ENCODE peak calls at places on chromosomes 3 and 15, in five cellular contexts. Y, W, U, B and E are unnamed samples.

GRCh38 chr3:127049390-127049789 is 66.5 kb downstream of the PLXNA1 start:
- DNase-seq in Y (no peak), U (no peak), W (no peak), B (no peak), E (no peak)

GRCh38 chr3:11721114-11721440 is 77.4 kb upstream of the VGLL4 start:
- DNase-seq in U (no peak), Y (no peak), B (no peak), W (no peak), E (no peak)

GRCh38 chr3:100982710-100983109 is 10.5 kb downstream of the ABI3BP start:
- DNase-seq in W (no peak), U (no peak), B (no peak), Y (no peak), E (no peak)

GRCh38 chr3:43001094-43001553 is 22.0 kb downstream of the GASK1A start:
- DNase-seq in Y (peak), W (no peak), B (peak), U (no peak), E (no peak)

GRCh38 chr15:82272154-82272553 is 9.5 kb downstream of the SAXO2 start:
- DNase-seq in Y (no peak), U (no peak), W (no peak), B (no peak), E (no peak)

GRCh38 chr15:96115642-96116041 is 214.9 kb upstream of the NR2F2 start:
- DNase-seq in Y (peak), U (no peak), B (peak), W (no peak), E (no peak)

GRCh38 chr3:46866720-46867549 is 3.7 kb upstream of the MYL3 start:
- DNase-seq in B (no peak), Y (peak), W (peak), U (peak), E (peak)

GRCh38 chr3:11671648-11672100 is 28.0 kb upstream of the VGLL4 start:
- DNase-seq in Y (no peak), W (peak), U (peak), B (no peak), E (peak)

GRCh38 chr3:101325393-101326134 is 5.2 kb upstream of the IMPG2 start:
- DNase-seq in B (no peak), W (no peak), U (no peak), Y (no peak), E (no peak)

GRCh38 chr15:101480613-101481380 is 8.7 kb downstream of the PCSK6 start:
- DNase-seq in B (no peak), W (no peak), Y (no peak), U (no peak), E (no peak)

GRCh38 chr3:119726909-119727308 is 24.1 kb downstream of the CFAP91 start:
- DNase-seq in B (no peak), W (no peak), Y (no peak), U (no peak), E (no peak)

GRCh38 chr3:119733812-119734211 is 31.0 kb downstream of the CFAP91 start:
- DNase-seq in B (no peak), Y (peak), U (no peak), W (peak), E (no peak)

GRCh38 chr3:119731545-119732343 is 28.9 kb downstream of the CFAP91 start:
- DNase-seq in W (no peak), U (no peak), Y (peak), B (no peak), E (no peak)
- TF ChIP-seq CTCF in W (no peak), U (no peak), Y (no peak), B (no peak), E (no peak)

GRCh38 chr3:98730338-98730737 is 32.8 kb upstream of the ST3GAL6 start:
- DNase-seq in U (no peak), B (no peak), Y (peak), W (peak), E (peak)
- TF ChIP-seq CTCF in U (no peak), B (no peak), Y (no peak), W (no peak), E (no peak)

DNA sequence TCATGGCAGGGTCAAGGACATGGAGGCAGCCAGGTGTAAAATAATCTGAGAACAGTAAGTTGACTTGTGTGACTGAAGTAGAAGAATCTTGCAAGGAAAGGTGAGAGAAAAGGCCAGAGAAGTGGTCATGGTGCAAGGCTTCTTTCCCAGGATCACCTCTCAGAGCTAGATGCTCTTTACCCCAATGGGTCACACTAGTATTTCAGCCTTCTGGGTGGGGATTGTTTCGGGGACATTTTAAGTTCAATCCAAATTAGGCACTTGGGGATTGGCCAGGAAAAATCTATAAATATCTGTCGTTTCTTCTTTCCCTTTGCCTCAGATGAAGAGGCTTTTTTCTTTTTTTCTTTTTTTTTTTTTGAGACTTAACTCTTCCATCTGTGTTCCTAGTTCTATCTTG is 188.0 kb downstream of the KLHL25 start:
- DNase-seq in B (no peak), W (no peak), Y (no peak), U (no peak), E (no peak)
- TF ChIP-seq CTCF in B (no peak), W (no peak), Y (no peak), U (no peak), E (no peak)

DNA sequence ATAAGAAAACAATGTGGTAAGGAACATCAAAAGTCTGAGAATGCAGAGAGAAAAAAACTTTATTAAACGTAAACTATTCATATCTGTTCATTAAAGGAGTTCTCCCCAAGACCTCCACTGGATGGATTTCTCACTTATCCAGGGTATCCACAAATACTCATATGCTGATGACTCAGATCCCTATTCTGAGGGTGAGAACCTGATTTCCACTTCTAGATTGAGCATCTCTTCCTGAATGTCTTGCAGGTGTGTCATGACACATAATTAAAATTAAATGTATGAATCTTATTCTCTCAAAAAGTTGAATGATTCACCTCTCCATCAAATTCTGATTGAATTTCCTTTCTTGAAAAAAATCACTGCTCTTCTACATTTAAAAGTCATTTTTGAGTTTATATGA is 199.9 kb downstream of the MFSD1 start:
- DNase-seq in U (no peak), B (no peak), W (no peak), Y (peak), E (no peak)
- TF ChIP-seq CTCF in U (no peak), B (no peak), W (no peak), Y (no peak), E (no peak)

GRCh38 chr3:195105389-195105788 is 165.6 kb downstream of the XXYLT1 start:
- DNase-seq in Y (no peak), B (no peak), U (no peak), W (no peak), E (no peak)

GRCh38 chr3:195104340-195104739 is 166.6 kb downstream of the XXYLT1 start:
- DNase-seq in B (no peak), Y (no peak), W (no peak), U (no peak), E (no peak)

GRCh38 chr3:195106418-195106906 is 164.5 kb downstream of the XXYLT1 start:
- DNase-seq in U (peak), Y (peak), B (no peak), W (peak), E (peak)

GRCh38 chr3:195107593-195107992 is 163.4 kb downstream of the XXYLT1 start:
- DNase-seq in B (no peak), Y (no peak), W (no peak), U (no peak), E (no peak)

DNA sequence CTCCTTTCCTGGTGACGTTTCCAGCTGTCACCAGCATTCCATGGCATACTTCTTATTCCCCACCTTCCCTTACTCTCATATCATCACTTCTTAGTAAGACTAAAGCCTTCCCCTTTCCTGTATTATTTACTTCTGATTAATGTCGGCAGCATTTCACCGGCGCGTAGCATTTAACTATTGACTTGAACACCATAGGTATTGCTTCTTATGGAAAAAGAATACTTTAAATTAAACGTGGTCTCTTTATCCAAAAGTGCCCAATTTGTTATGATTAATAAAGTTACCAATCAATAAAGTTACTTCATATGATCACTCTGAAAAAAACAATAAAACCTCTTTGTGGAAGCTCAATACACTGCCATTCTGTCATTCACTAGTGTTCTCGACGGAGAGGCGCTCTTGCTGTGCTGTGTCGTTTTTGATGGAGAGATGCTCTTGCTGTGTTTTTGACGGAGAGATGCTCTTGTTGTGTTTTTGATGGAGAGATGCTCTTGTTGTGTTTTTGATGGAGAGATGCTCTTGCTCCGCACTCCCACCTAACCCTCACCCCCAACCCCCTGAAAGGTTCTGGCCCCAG is 165.0 kb downstream of the XXYLT1 start:
- DNase-seq in B (no peak), W (no peak), Y (no peak), U (no peak), E (no peak)
- TF ChIP-seq CTCF in B (no peak), W (no peak), Y (no peak), U (no peak), E (no peak)

DNA sequence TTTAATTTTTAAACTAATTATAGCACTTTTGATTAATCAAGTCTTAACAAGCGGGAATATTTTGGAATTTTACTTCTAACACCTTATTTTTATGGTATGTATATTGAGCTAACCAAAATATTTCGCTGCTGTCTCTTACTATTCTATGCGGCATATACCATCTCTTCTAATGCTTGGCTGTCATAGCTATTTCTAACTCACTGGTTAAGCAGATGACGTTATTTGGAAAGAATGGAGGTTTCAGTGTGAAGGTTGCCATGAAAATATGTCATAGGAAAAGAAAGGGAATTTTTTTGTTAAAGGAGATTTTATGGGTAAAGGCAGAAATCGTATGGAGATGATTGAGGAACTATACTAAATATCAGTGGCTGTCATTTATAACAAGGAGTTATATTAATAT is 644.3 kb downstream of the RBMS3 start:
- DNase-seq in W (no peak), Y (no peak), B (no peak), U (no peak), E (no peak)
- TF ChIP-seq CTCF in W (no peak), Y (no peak), B (no peak), U (no peak), E (no peak)

DNA sequence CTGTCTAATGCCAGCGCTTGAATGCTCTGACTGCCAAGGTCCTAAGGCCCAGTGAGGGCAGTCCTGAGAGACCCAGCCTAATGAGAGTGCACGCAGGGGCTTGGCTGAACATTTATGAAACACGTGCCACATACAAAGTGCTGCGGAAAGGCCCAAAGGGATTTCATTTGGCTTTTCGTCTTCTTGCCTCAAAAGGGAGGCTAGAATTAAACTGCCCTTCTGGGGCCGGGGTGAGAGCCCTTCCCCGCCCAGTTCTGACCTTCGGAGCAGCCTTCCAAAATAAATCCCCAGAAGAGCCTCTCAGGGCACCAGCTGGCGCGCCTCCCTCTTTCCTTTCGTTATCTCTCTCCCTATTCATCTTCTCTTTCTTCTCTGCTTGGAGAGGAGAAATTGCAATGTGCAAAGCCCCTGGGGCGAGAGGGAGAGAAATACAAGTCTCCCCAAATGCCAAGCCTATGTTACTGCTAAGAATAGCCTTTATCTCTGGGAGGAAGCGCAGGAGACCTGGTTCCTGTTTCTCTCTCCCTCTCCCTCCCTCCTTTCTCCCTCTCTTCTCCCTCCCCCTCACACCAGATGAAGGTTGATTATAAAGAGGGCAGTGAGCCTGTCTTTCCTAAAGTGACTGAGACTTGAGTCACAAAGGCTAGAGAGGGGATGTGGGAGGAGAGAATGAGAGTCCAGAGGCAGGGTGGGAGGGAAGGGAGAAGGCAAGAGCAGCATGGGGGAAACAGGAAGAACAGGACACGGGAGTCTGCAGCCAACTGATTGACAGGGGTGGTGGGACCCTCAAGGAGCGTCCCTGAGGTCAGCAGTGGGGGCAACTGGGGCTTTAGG is 36.7 kb upstream of the NDUFB4 start:
- DNase-seq in B (no peak), Y (peak), W (no peak), U (no peak), E (no peak)
- TF ChIP-seq CTCF in B (no peak), Y (no peak), W (no peak), U (no peak), E (no peak)

GRCh38 chr15:66293419-66294156 is at the start of gene DIS3L:
- DNase-seq in B (no peak), U (peak), W (peak), Y (peak), E (peak)
- TF ChIP-seq CTCF in B (no peak), U (no peak), W (peak), Y (no peak), E (no peak)

GRCh38 chr3:168088106-168088722 is 7.5 kb downstream of the GOLIM4 start:
- DNase-seq in Y (no peak), B (no peak), W (no peak), U (no peak), E (no peak)
- TF ChIP-seq CTCF in Y (peak), B (peak), W (peak), U (no peak), E (peak)